ENCODE peak calls at places on chromosome 9, in six cellular contexts. T, I, C, K, N and W are unnamed samples.

GRCh38 chr9:11025775-11026174 is 413.0 kb upstream of the PTPRD start:
- DNase-seq in N (no peak), K (no peak), T (no peak), C (no peak), I (no peak), W (no peak)

GRCh38 chr9:90964101-90965020 is 162.7 kb downstream of the SYK start:
- DNase-seq in I (no peak), N (peak), T (no peak), C (peak), K (no peak), W (no peak)

GRCh38 chr9:132241840-132242620 is 80.2 kb downstream of the NTNG2 start:
- DNase-seq in K (no peak), T (no peak), C (peak), I (no peak), N (peak), W (no peak)

GRCh38 chr9:124320062-124320973 is 62.6 kb downstream of the NEK6 start:
- DNase-seq in K (peak), T (peak), I (peak), C (peak), N (peak), W (peak)

GRCh38 chr9:94002316-94003140 is 47.4 kb upstream of the BARX1 start:
- DNase-seq in C (peak), T (peak), N (peak), I (no peak), K (peak), W (peak)

GRCh38 chr9:109319631-109320233 is 1.1 kb downstream of the EPB41L4B start:
- DNase-seq in T (no peak), K (no peak), N (peak), C (peak), I (no peak), W (no peak)

GRCh38 chr9:16344343-16344742 is 526.1 kb downstream of the BNC2 start:
- DNase-seq in C (no peak), N (no peak), K (no peak), I (no peak), T (peak), W (peak)

GRCh38 chr9:27117489-27118135 is 8.6 kb downstream of the TEK start:
- DNase-seq in T (no peak), C (no peak), K (peak), I (peak), N (no peak), W (peak)

GRCh38 chr9:126329476-126330275 is 3.0 kb downstream of the MVB12B start:
- DNase-seq in K (no peak), N (no peak), I (no peak), T (no peak), C (no peak), W (no peak)

GRCh38 chr9:4225291-4226119 is 74.4 kb downstream of the GLIS3 start:
- DNase-seq in C (peak), I (no peak), N (no peak), K (no peak), T (peak), W (peak)

GRCh38 chr9:109517798-109518435 is 19.8 kb upstream of the PTPN3 start:
- DNase-seq in N (no peak), I (no peak), T (no peak), K (no peak), C (no peak), W (no peak)

GRCh38 chr9:134475051-134475790 is 149.0 kb downstream of the RXRA start:
- DNase-seq in K (no peak), N (peak), C (no peak), T (no peak), I (peak), W (peak)

GRCh38 chr9:72315510-72316287 is 49.3 kb downstream of the ZFAND5 start:
- DNase-seq in I (no peak), N (no peak), C (peak), K (peak), T (no peak), W (peak)

GRCh38 chr9:38622961-38623360 is 2.6 kb upstream of the ANKRD18A start:
- DNase-seq in T (no peak), C (no peak), N (no peak), K (no peak), I (no peak), W (no peak)

GRCh38 chr9:133520121-133520835 is 4.5 kb downstream of the MYMK start:
- DNase-seq in C (no peak), N (no peak), K (no peak), I (no peak), T (no peak), W (no peak)

GRCh38 chr9:92954078-92954861 is 6.9 kb downstream of the FGD3 start:
- DNase-seq in N (peak), C (no peak), I (peak), T (no peak), K (peak), W (no peak)

GRCh38 chr9:109717342-109717741 is 62.7 kb upstream of the PALM2AKAP2 start:
- DNase-seq in I (no peak), N (no peak), K (no peak), T (no peak), C (no peak), W (no peak)

GRCh38 chr9:124297553-124297905 is 39.8 kb downstream of the NEK6 start:
- DNase-seq in N (no peak), C (peak), K (peak), I (peak), T (peak), W (peak)

GRCh38 chr9:95409650-95410426 is 92.3 kb upstream of the FANCC start:
- DNase-seq in N (no peak), I (no peak), T (peak), C (no peak), K (no peak), W (peak)

GRCh38 chr9:2016411-2017208 is 1.5 kb downstream of the SMARCA2 start:
- DNase-seq in C (peak), K (peak), N (peak), I (peak), T (no peak), W (peak)

GRCh38 chr9:7967093-7967827 is 167.7 kb upstream of the DMAC1 start:
- DNase-seq in T (no peak), N (no peak), I (no peak), C (no peak), K (no peak), W (no peak)

GRCh38 chr9:129291041-129291501 is 113.0 kb upstream of the IER5L start:
- DNase-seq in I (peak), K (no peak), N (no peak), T (no peak), C (no peak), W (no peak)

GRCh38 chr9:131810351-131811170 is 70.7 kb upstream of the RAPGEF1 start:
- DNase-seq in K (no peak), C (no peak), I (no peak), N (no peak), T (no peak), W (no peak)

GRCh38 chr9:84772511-84772910 is 103.0 kb downstream of the NTRK2 start:
- DNase-seq in T (no peak), I (no peak), K (no peak), N (no peak), C (no peak), W (peak)

GRCh38 chr9:104958756-104959155 is 30.8 kb upstream of the ABCA1 start:
- DNase-seq in I (no peak), C (no peak), K (no peak), T (no peak), N (no peak), W (no peak)

GRCh38 chr9:104961238-104961637 is 33.3 kb upstream of the ABCA1 start:
- DNase-seq in I (no peak), T (no peak), C (peak), N (no peak), K (peak), W (peak)

GRCh38 chr9:104963076-104963475 is 35.1 kb upstream of the ABCA1 start:
- DNase-seq in I (no peak), T (no peak), C (no peak), K (no peak), N (no peak), W (no peak)

GRCh38 chr9:104961701-104962359 is 33.9 kb upstream of the ABCA1 start:
- DNase-seq in N (no peak), I (no peak), K (no peak), T (no peak), C (no peak), W (peak)
- TF ChIP-seq CTCF in N (no peak), I (no peak), K (no peak), T (no peak), C (no peak), W (no peak)

GRCh38 chr9:81002920-81003319 is 686.4 kb downstream of the TLE1 start:
- DNase-seq in C (no peak), I (no peak), T (no peak), N (no peak), K (no peak), W (no peak)
- TF ChIP-seq CTCF in C (no peak), I (no peak), T (no peak), N (no peak), K (no peak), W (no peak)

DNA sequence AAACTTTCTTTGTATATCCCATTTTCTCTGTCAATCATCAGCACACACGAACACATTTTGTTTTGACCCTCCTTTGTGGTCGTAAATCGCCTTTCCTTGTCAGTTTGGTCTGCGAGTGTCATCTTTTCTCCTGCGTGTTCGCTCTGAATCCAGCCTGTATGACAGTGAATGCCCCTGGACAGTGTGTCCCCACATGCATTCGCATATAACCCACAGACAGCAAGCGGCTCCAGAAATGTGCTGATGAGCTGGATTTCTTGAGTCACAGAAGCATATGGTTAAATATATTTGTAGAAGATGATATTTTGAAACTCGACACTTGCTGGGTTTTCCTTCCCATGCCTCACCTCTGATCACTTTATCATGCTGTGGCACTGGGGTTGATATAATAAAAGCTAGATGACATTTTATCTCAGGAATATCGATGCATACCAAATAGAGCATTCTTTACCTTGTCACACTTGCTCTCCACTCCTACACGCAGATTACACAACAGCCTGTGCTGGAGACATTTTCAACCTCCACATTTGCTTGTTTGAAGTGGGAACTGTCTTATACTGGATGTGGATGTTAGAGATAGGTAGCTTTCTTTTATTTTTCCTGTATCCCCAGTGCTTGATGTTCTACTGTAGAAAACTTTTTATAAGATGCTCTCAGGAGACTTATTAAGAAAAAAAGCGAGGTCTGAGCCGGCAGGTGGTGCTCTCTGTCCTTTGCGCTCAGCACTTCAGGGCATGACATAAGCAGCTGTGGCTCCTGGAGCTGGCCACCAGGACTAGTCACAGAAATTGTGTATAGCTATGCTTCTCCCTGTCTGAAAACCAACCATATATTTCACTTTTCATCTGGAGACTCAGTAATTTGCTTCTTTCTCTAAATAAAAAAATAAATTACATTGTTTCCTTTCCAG is 215.1 kb downstream of the SH3GL2 start:
- DNase-seq in C (peak), I (no peak), T (no peak), N (no peak), K (peak), W (no peak)
- TF ChIP-seq CTCF in C (peak), I (no peak), T (no peak), N (no peak), K (peak), W (peak)

GRCh38 chr9:107044872-107045271 is 181.9 kb downstream of the ZNF462 start:
- DNase-seq in T (no peak), K (peak), C (peak), I (no peak), N (no peak), W (no peak)
- TF ChIP-seq CTCF in T (no peak), K (no peak), C (peak), I (no peak), N (no peak), W (no peak)

GRCh38 chr9:83642784-83643183 is 19.8 kb downstream of the IDNK start:
- DNase-seq in T (no peak), K (no peak), N (no peak), I (no peak), C (peak), W (no peak)
- TF ChIP-seq CTCF in T (no peak), K (no peak), N (no peak), I (no peak), C (peak), W (no peak)